ENCODE peak calls at places on chromosomes 7 and 10, in five cellular contexts. J is activated T-cell treated with anti-CD3 and anti-CD28 coated beads for 1 hour, W is NCI-H774, K is prostate gland, R is transverse colon. X is an unnamed sample.

GRCh38 chr10:99235872-99236626 is 397 bp upstream of the HPSE2 start:
- DNase-seq in J (no peak), W (no peak), K (no peak), R (no peak), X (no peak)

GRCh38 chr7:66832531-66833351 is 88.3 kb upstream of the TMEM248 start:
- DNase-seq in J (no peak), W (no peak), K (no peak), R (no peak), X (no peak)

GRCh38 chr7:148914208-148914777 is 30.2 kb upstream of the EZH2 start:
- DNase-seq in J (no peak), W (no peak), K (no peak), R (no peak), X (no peak)

GRCh38 chr7:96786261-96786997 is 76.8 kb upstream of the SEM1 start:
- DNase-seq in J (no peak), W (peak), K (peak), R (no peak), X (no peak)

GRCh38 chr10:9342865-9343450 is 1288.5 kb downstream of the GATA3 start:
- DNase-seq in J (no peak), W (peak), K (no peak), R (no peak), X (peak)

GRCh38 chr7:39667354-39667923 is 44.1 kb downstream of the RALA start:
- DNase-seq in J (no peak), W (no peak), K (no peak), R (no peak), X (no peak)

GRCh38 chr7:88759216-88759955 is at the start of gene ZNF804B:
- DNase-seq in J (no peak), W (no peak), K (peak), R (peak), X (no peak)

GRCh38 chr10:80964955-80965614 is 427.4 kb downstream of the SH2D4B start:
- DNase-seq in J (no peak), W (no peak), K (no peak), R (no peak), X (no peak)

GRCh38 chr7:108637049-108637621 is 67.5 kb downstream of the DNAJB9 start:
- DNase-seq in J (no peak), W (no peak), K (no peak), R (no peak), X (no peak)

GRCh38 chr7:98251251-98251843 is 685 bp downstream of the TECPR1 start:
- DNase-seq in J (peak), W (peak), K (peak), R (peak), X (peak)

GRCh38 chr10:24806262-24806661 is 82.6 kb upstream of the ARHGAP21 start:
- DNase-seq in J (no peak), W (no peak), K (no peak), R (no peak), X (no peak)

GRCh38 chr7:38630720-38631673 is at the start of gene AMPH:
- DNase-seq in J (no peak), W (peak), K (no peak), R (peak), X (no peak)

GRCh38 chr7:92633211-92633906 is 43.2 kb upstream of the FAM133B start:
- DNase-seq in J (no peak), W (peak), K (peak), R (no peak), X (no peak)

GRCh38 chr10:51888263-51888662 is 188.9 kb upstream of the CSTF2T start:
- DNase-seq in J (no peak), W (no peak), K (no peak), R (no peak), X (no peak)

GRCh38 chr10:83617692-83618325 is 521.5 kb upstream of the GHITM start:
- DNase-seq in J (no peak), W (no peak), K (no peak), R (no peak), X (no peak)

GRCh38 chr10:93600861-93601773 is at the start of gene RBP4:
- DNase-seq in J (no peak), W (no peak), K (no peak), R (no peak), X (no peak)

X was measured in LNCaP clone FGC.